ENCODE peak calls at places on chromosome 19, in six cellular contexts. O is activated T-helper 1 cell treated with anti-CD3 and anti-CD28 coated beads, Interleukin-12 subunit alpha, Interleukin-12 subunit beta, Interleukin-2, Interleukin-4 antibody, amounts not matched to agents 30 ng/mL and 10 ng/mL and 1 ng/mL, durations not matched to agents 14 hours and 24 hours and 36 hours; U is psoas muscle; E is COR-L47; D is HAP-1; A is stimulated activated CD4-positive, alpha-beta T cell treated with anti-CD3 and anti-CD28 coated beads, Interleukin-1b, Interleukin-23, amount 100 ng/mL, for 1 hour. R is an unnamed sample.

GRCh38 chr19:39078436-39079200 is 5.5 kb upstream of the ACP7 start:
- DNase-seq in O (no peak), U (no peak), E (no peak), D (no peak), A (no peak), R (peak; percentile 98)

GRCh38 chr19:57075801-57076492 is 43.8 kb upstream of the USP29 start:
- DNase-seq in O (no peak), U (no peak), E (no peak), D (no peak), A (no peak), R (no peak)

GRCh38 chr19:48152552-48152951 is 17.6 kb downstream of the LIG1 start:
- DNase-seq in O (peak; percentile 44), U (peak; percentile 69), E (peak; percentile 13), D (peak; percentile 74), A (peak; percentile 19), R (peak; percentile 61)

GRCh38 chr19:41860419-41861097 is 503 bp downstream of the RPS19 start:
- DNase-seq in O (no peak), U (peak; percentile 55), E (no peak), D (peak; percentile 41), A (no peak), R (no peak)

GRCh38 chr19:43624933-43625332 is 5.5 kb upstream of the ZNF428 start:
- DNase-seq in O (peak; percentile 80), U (peak; percentile 68), E (no peak), D (peak; percentile 32), A (peak; percentile 68), R (no peak)

GRCh38 chr19:5178051-5178450 is 162.6 kb downstream of the PTPRS start:
- DNase-seq in O (no peak), U (no peak), E (no peak), D (no peak), A (no peak), R (no peak)

GRCh38 chr19:37931941-37932655 is 25.1 kb downstream of the SIPA1L3 start:
- DNase-seq in O (no peak), U (peak; percentile 58), E (peak; percentile 77), D (peak; percentile 82), A (no peak), R (no peak)

GRCh38 chr19:39725995-39726394 is 11.8 kb downstream of the CLC start:
- DNase-seq in O (no peak), U (no peak), E (no peak), D (no peak), A (no peak), R (no peak)

GRCh38 chr19:1433119-1434039 is 4.8 kb upstream of the RPS15 start:
- DNase-seq in O (no peak), U (no peak), E (no peak), D (no peak), A (no peak), R (no peak)

GRCh38 chr19:2867025-2867991 is at the start of gene ZNF556:
- DNase-seq in O (no peak), U (peak; percentile 77), E (peak; percentile 29), D (no peak), A (no peak), R (no peak)

GRCh38 chr19:49570138-49570856 is 10.1 kb downstream of the NOSIP start:
- DNase-seq in O (peak; percentile 69), U (no peak), E (peak; percentile 80), D (peak; percentile 78), A (no peak), R (peak; percentile 73)

GRCh38 chr19:15463865-15464371 is 426 bp downstream of the RASAL3 start:
- DNase-seq in O (peak; percentile 78), U (peak; percentile 54), E (no peak), D (no peak), A (peak; percentile 60), R (no peak)

GRCh38 chr19:33879818-33880575 is 83.3 kb downstream of the KCTD15 start:
- DNase-seq in O (no peak), U (no peak), E (no peak), D (no peak), A (no peak), R (no peak)

GRCh38 chr19:13723206-13723605 is 41.1 kb upstream of the MRI1 start:
- DNase-seq in O (no peak), U (no peak), E (no peak), D (no peak), A (no peak), R (no peak)

GRCh38 chr19:35093430-35093829 is 22.2 kb upstream of the FXYD3 start:
- DNase-seq in O (no peak), U (no peak), E (no peak), D (no peak), A (no peak), R (no peak)